ENCODE peak calls at places on chromosomes 5 and 9, in eight cellular contexts. G is Kasumi-1, Q is SW480, H is mammary epithelial cell, Y is SK-MEL-5, U is WTC11, Z is left ventricle myocardium inferior, W is tibial artery. L is an unnamed sample.

GRCh38 chr5:8831854-8832253 is 714.0 kb downstream of the SEMA5A start:
- DNase-seq in G (no peak), Q (no peak), H (no peak), Y (no peak), U (no peak), Z (no peak), W (no peak), L (no peak)

GRCh38 chr5:59575648-59576290 is 317.8 kb downstream of the PDE4D start:
- DNase-seq in G (no peak), Q (no peak), H (no peak), Y (no peak), U (no peak), Z (no peak), W (no peak), L (no peak)

GRCh38 chr9:37503736-37504135 is 18.0 kb downstream of the POLR1E start:
- DNase-seq in G (no peak), Q (no peak), H (no peak), Y (no peak), U (no peak), Z (no peak), W (no peak), L (no peak)

GRCh38 chr5:60514152-60514551 is 185.8 kb downstream of the DEPDC1B start:
- DNase-seq in G (peak), Q (no peak), H (no peak), Y (no peak), U (no peak), Z (no peak), W (no peak), L (no peak)

GRCh38 chr9:88947581-88948573 is 43.4 kb upstream of the S1PR3 start:
- DNase-seq in G (no peak), Q (no peak), H (no peak), Y (no peak), U (no peak), Z (no peak), W (no peak), L (no peak)

GRCh38 chr5:135376961-135377621 is 21.9 kb downstream of the MACROH2A1 start:
- DNase-seq in G (peak), Q (no peak), H (no peak), Y (no peak), U (no peak), Z (no peak), W (no peak), L (no peak)

GRCh38 chr9:22029231-22029630 is 20.1 kb upstream of the CDKN2B start:
- DNase-seq in G (no peak), Q (no peak), H (no peak), Y (no peak), U (no peak), Z (no peak), W (no peak), L (no peak)

GRCh38 chr5:172417130-172417802 is 37.1 kb downstream of the SH3PXD2B start:
- DNase-seq in G (no peak), Q (no peak), H (no peak), Y (no peak), U (no peak), Z (no peak), W (no peak), L (no peak)

GRCh38 chr9:90706230-90706629 is 63.6 kb upstream of the DIRAS2 start:
- DNase-seq in G (no peak), Q (no peak), H (no peak), Y (no peak), U (no peak), Z (no peak), W (no peak), L (no peak)

GRCh38 chr9:108859459-108860114 is 2.5 kb upstream of the ACTL7A start:
- DNase-seq in G (no peak), Q (no peak), H (peak), Y (no peak), U (no peak), Z (no peak), W (no peak), L (no peak)

GRCh38 chr5:89065919-89066318 is 182.9 kb upstream of the MEF2C start:
- DNase-seq in G (no peak), Q (no peak), H (no peak), Y (no peak), U (no peak), Z (no peak), W (no peak), L (peak)

GRCh38 chr9:113635586-113635985 is 172.1 kb downstream of the RGS3 start:
- DNase-seq in G (no peak), Q (no peak), H (no peak), Y (no peak), U (peak), Z (no peak), W (peak), L (no peak)

GRCh38 chr5:62284946-62285891 is 20.8 kb upstream of the KIF2A start:
- DNase-seq in G (no peak), Q (no peak), H (no peak), Y (no peak), U (no peak), Z (no peak), W (no peak), L (no peak)

GRCh38 chr9:123411191-123411590 is 55.2 kb downstream of the CRB2 start:
- DNase-seq in G (no peak), Q (no peak), H (no peak), Y (no peak), U (no peak), Z (no peak), W (no peak), L (no peak)

GRCh38 chr5:123696948-123697347 is 185.0 kb downstream of the CSNK1G3 start:
- DNase-seq in G (no peak), Q (no peak), H (peak), Y (no peak), U (no peak), Z (peak), W (no peak), L (no peak)

GRCh38 chr9:100070071-100070470 is 28.7 kb downstream of the ERP44 start:
- DNase-seq in G (no peak), Q (no peak), H (peak), Y (no peak), U (no peak), Z (no peak), W (no peak), L (no peak)

GRCh38 chr9:22208846-22209585 is 199.9 kb upstream of the CDKN2B start:
- DNase-seq in G (no peak), Q (peak), H (peak), Y (no peak), U (no peak), Z (no peak), W (no peak), L (no peak)

GRCh38 chr9:136198605-136199083 is 6.3 kb downstream of the LHX3 start:
- DNase-seq in G (no peak), Q (no peak), H (peak), Y (no peak), U (peak), Z (no peak), W (no peak), L (no peak)

GRCh38 chr5:147303251-147303650 is 68.4 kb downstream of the STK32A start:
- DNase-seq in G (no peak), Q (no peak), H (no peak), Y (no peak), U (no peak), Z (no peak), W (no peak), L (no peak)

GRCh38 chr5:9529513-9529912 is 16.4 kb downstream of the SEMA5A start:
- DNase-seq in G (no peak), Q (no peak), H (no peak), Y (no peak), U (no peak), Z (no peak), W (no peak), L (no peak)

GRCh38 chr5:57082441-57083067 is 91.3 kb upstream of the GPBP1 start:
- DNase-seq in G (peak), Q (peak), H (peak), Y (peak), U (no peak), Z (no peak), W (no peak), L (no peak)

GRCh38 chr9:36912620-36913019 is 121.4 kb downstream of the PAX5 start:
- DNase-seq in G (no peak), Q (no peak), H (no peak), Y (no peak), U (no peak), Z (no peak), W (no peak), L (no peak)

GRCh38 chr5:75051217-75051751 is 1.1 kb downstream of the GCNT4 start:
- DNase-seq in G (no peak), Q (no peak), H (peak), Y (no peak), U (no peak), Z (no peak), W (no peak), L (no peak)

GRCh38 chr5:60295423-60295822 is 401.9 kb upstream of the PDE4D start:
- DNase-seq in G (peak), Q (peak), H (peak), Y (peak), U (peak), Z (no peak), W (no peak), L (no peak)

GRCh38 chr5:179228341-179229121 is 116.7 kb downstream of the ADAMTS2 start:
- DNase-seq in G (no peak), Q (no peak), H (no peak), Y (no peak), U (peak), Z (no peak), W (peak), L (no peak)

GRCh38 chr5:177982072-177982727 is 13.8 kb downstream of the PROP1 start:
- DNase-seq in G (no peak), Q (peak), H (no peak), Y (peak), U (peak), Z (no peak), W (no peak), L (no peak)

GRCh38 chr9:89996717-89997116 is 391.9 kb downstream of the GADD45G start:
- DNase-seq in G (no peak), Q (peak), H (no peak), Y (no peak), U (no peak), Z (no peak), W (no peak), L (no peak)

GRCh38 chr5:89255845-89256463 is 373.0 kb upstream of the MEF2C start:
- DNase-seq in G (peak), Q (peak), H (peak), Y (peak), U (no peak), Z (no peak), W (no peak), L (no peak)

GRCh38 chr5:158952951-158953350 is 146.8 kb downstream of the EBF1 start:
- DNase-seq in G (no peak), Q (no peak), H (no peak), Y (no peak), U (no peak), Z (no peak), W (no peak), L (no peak)

GRCh38 chr9:137956688-137957385 is 79.3 kb downstream of the CACNA1B start:
- DNase-seq in G (no peak), Q (no peak), H (no peak), Y (peak), U (no peak), Z (no peak), W (no peak), L (no peak)